ENCODE peak calls at places on chromosomes 6 and 20, in seven cellular contexts. B is neuronal stem cell, Z is H9, H is mesendoderm, S is IMR-90, Y is H1, E is trophoblast cell. X is an unnamed sample.

GRCh38 chr20:50762435-50763201 is 31.2 kb downstream of the PARD6B start:
- DNase-seq in B (no peak), Z (no peak), H (no peak), S (peak), Y (peak), E (peak), X (no peak)

GRCh38 chr6:124029535-124029934 is 225.9 kb downstream of the NKAIN2 start:
- DNase-seq in B (no peak), Z (no peak), H (peak), S (no peak), Y (no peak), E (no peak), X (no peak)

GRCh38 chr20:56200456-56200855 is 48.1 kb upstream of the MC3R start:
- DNase-seq in B (no peak), Z (no peak), H (peak), S (no peak), Y (no peak), E (no peak), X (peak)

GRCh38 chr6:3226422-3227362 is 761 bp downstream of the TUBB2B start:
- DNase-seq in B (peak), Z (no peak), H (peak), S (no peak), Y (peak), E (no peak), X (peak)

GRCh38 chr20:8534368-8534767 is 402.3 kb downstream of the PLCB1 start:
- DNase-seq in B (peak), Z (peak), H (peak), S (no peak), Y (no peak), E (no peak), X (no peak)

GRCh38 chr20:59402697-59403096 is 102.3 kb downstream of the EDN3 start:
- DNase-seq in B (no peak), Z (no peak), H (peak), S (no peak), Y (no peak), E (no peak), X (no peak)

GRCh38 chr20:38649275-38649891 is 47.8 kb downstream of the ARHGAP40 start:
- DNase-seq in B (no peak), Z (peak), H (no peak), S (no peak), Y (peak), E (no peak), X (peak)

GRCh38 chr6:107843400-107843799 is 19.3 kb upstream of the SCML4 start:
- DNase-seq in B (no peak), Z (no peak), H (no peak), S (no peak), Y (peak), E (no peak), X (no peak)

GRCh38 chr20:45085289-45085688 is 15.6 kb downstream of the KCNS1 start:
- DNase-seq in B (no peak), Z (no peak), H (no peak), S (no peak), Y (no peak), E (peak), X (no peak)

GRCh38 chr6:118542184-118542952 is 5.7 kb upstream of the PLN start:
- DNase-seq in B (no peak), Z (no peak), H (no peak), S (peak), Y (no peak), E (no peak), X (no peak)

GRCh38 chr6:100176321-100176950 is 182.4 kb upstream of the MCHR2 start:
- DNase-seq in B (no peak), Z (no peak), H (peak), S (peak), Y (no peak), E (peak), X (peak)

GRCh38 chr6:4010682-4011081 is 68.3 kb downstream of the FAM217A start:
- DNase-seq in B (no peak), Z (no peak), H (no peak), S (no peak), Y (no peak), E (no peak), X (no peak)

GRCh38 chr20:61643631-61644386 is 391.7 kb downstream of the CDH4 start:
- DNase-seq in B (no peak), Z (no peak), H (no peak), S (no peak), Y (no peak), E (no peak), X (no peak)

GRCh38 chr20:61353261-61353995 is 101.4 kb downstream of the CDH4 start:
- DNase-seq in B (no peak), Z (no peak), H (peak), S (peak), Y (no peak), E (no peak), X (peak)

GRCh38 chr20:57582432-57583288 is 21.8 kb downstream of the PCK1 start:
- DNase-seq in B (no peak), Z (peak), H (peak), S (peak), Y (peak), E (no peak), X (no peak)

GRCh38 chr20:43572891-43573290 is 14.1 kb downstream of the SGK2 start:
- DNase-seq in B (no peak), Z (no peak), H (no peak), S (no peak), Y (no peak), E (no peak), X (no peak)

GRCh38 chr6:154165488-154165887 is 126.4 kb downstream of the OPRM1 start:
- DNase-seq in B (no peak), Z (no peak), H (no peak), S (no peak), Y (no peak), E (no peak), X (no peak)

GRCh38 chr6:40258531-40258930 is 324.3 kb upstream of the MOCS1 start:
- DNase-seq in B (no peak), Z (no peak), H (peak), S (no peak), Y (no peak), E (no peak), X (no peak)

GRCh38 chr20:24598346-24598745 is 128.9 kb downstream of the SYNDIG1 start:
- DNase-seq in B (no peak), Z (no peak), H (no peak), S (no peak), Y (no peak), E (no peak), X (no peak)

GRCh38 chr6:127446356-127446755 is 12.8 kb downstream of the KIAA0408 start:
- DNase-seq in B (no peak), Z (no peak), H (no peak), S (no peak), Y (no peak), E (no peak), X (peak)

GRCh38 chr6:13319891-13320564 is 8.3 kb downstream of the TBC1D7 start:
- DNase-seq in B (no peak), Z (no peak), H (no peak), S (no peak), Y (no peak), E (no peak), X (no peak)

GRCh38 chr20:53344891-53345290 is 248.7 kb downstream of the ZNF217 start:
- DNase-seq in B (no peak), Z (no peak), H (no peak), S (no peak), Y (no peak), E (no peak), X (peak)

GRCh38 chr6:111417181-111417585 is 65.8 kb downstream of the REV3L start:
- DNase-seq in B (no peak), Z (no peak), H (no peak), S (peak), Y (no peak), E (no peak), X (peak)

GRCh38 chr6:118679293-118679692 is 27.9 kb upstream of the CEP85L start:
- DNase-seq in B (no peak), Z (no peak), H (no peak), S (peak), Y (no peak), E (no peak), X (peak)

GRCh38 chr6:39130691-39131090 is 15.7 kb upstream of the SAYSD1 start:
- DNase-seq in B (no peak), Z (no peak), H (no peak), S (no peak), Y (no peak), E (no peak), X (no peak)

GRCh38 chr6:116983375-116983774 is 106.3 kb downstream of the RFX6 start:
- DNase-seq in B (no peak), Z (no peak), H (no peak), S (no peak), Y (no peak), E (no peak), X (no peak)

GRCh38 chr6:128097019-128097418 is 196.2 kb upstream of the THEMIS start:
- DNase-seq in B (no peak), Z (no peak), H (no peak), S (no peak), Y (no peak), E (no peak), X (no peak)

GRCh38 chr6:34249469-34250370 is 914 bp upstream of the SMIM29 start:
- DNase-seq in B (no peak), Z (no peak), H (no peak), S (no peak), Y (no peak), E (no peak), X (no peak)

GRCh38 chr6:84508981-84509380 is 255.4 kb downstream of the TBX18 start:
- DNase-seq in B (no peak), Z (no peak), H (peak), S (no peak), Y (no peak), E (no peak), X (no peak)

GRCh38 chr6:7373739-7374138 is 15.8 kb downstream of the CAGE1 start:
- DNase-seq in B (no peak), Z (no peak), H (no peak), S (no peak), Y (no peak), E (no peak), X (no peak)

GRCh38 chr6:45115696-45116095 is 212.4 kb upstream of the RUNX2 start:
- DNase-seq in B (no peak), Z (no peak), H (no peak), S (peak), Y (no peak), E (peak), X (peak)

GRCh38 chr6:170166511-170167122 is 124.3 kb downstream of the DLL1 start:
- DNase-seq in B (no peak), Z (no peak), H (no peak), S (no peak), Y (no peak), E (no peak), X (no peak)

GRCh38 chr6:131755597-131755996 is 44.8 kb upstream of the CTAGE9 start:
- DNase-seq in B (no peak), Z (no peak), H (no peak), S (peak), Y (no peak), E (no peak), X (peak)

GRCh38 chr6:146741609-146742008 is 142.8 kb downstream of the ADGB start:
- DNase-seq in B (no peak), Z (no peak), H (no peak), S (peak), Y (no peak), E (no peak), X (peak)

GRCh38 chr20:58981564-58982364 is 708 bp downstream of the NELFCD start:
- DNase-seq in B (peak), Z (no peak), H (peak), S (peak), Y (peak), E (no peak), X (peak)

GRCh38 chr6:113843500-113844068 is 13.6 kb upstream of the MARCKS start:
- DNase-seq in B (no peak), Z (no peak), H (peak), S (no peak), Y (no peak), E (no peak), X (no peak)
- H4K8ac ChIP-seq in B (no peak), Z (no peak), H (no peak), S (no peak), Y (no peak), E (no peak), X (no peak)

GRCh38 chr20:41391587-41392001 is 25.0 kb upstream of the EMILIN3 start:
- DNase-seq in B (no peak), Z (no peak), H (peak), S (no peak), Y (no peak), E (peak), X (no peak)
- H3K23ac ChIP-seq in B (no peak), Z (no peak), H (no peak), S (no peak), Y (no peak), E (no peak), X (no peak)

GRCh38 chr20:5602346-5602745 is 147.9 kb upstream of the SHLD1 start:
- DNase-seq in B (no peak), Z (no peak), H (no peak), S (peak), Y (no peak), E (no peak), X (no peak)

GRCh38 chr20:5606347-5606746 is 143.9 kb upstream of the SHLD1 start:
- DNase-seq in B (no peak), Z (no peak), H (no peak), S (no peak), Y (no peak), E (no peak), X (no peak)

GRCh38 chr20:5612476-5613291 is 137.5 kb upstream of the SHLD1 start:
- DNase-seq in B (no peak), Z (no peak), H (no peak), S (peak), Y (no peak), E (no peak), X (peak)

GRCh38 chr20:5608448-5609161 is 141.6 kb upstream of the SHLD1 start:
- DNase-seq in B (no peak), Z (no peak), H (no peak), S (peak), Y (no peak), E (no peak), X (peak)

GRCh38 chr20:5608104-5608447 is 142.1 kb upstream of the SHLD1 start:
- DNase-seq in B (no peak), Z (no peak), H (no peak), S (no peak), Y (no peak), E (no peak), X (no peak)
- H4K8ac ChIP-seq in B (no peak), Z (no peak), H (no peak), S (no peak), Y (no peak), E (no peak), X (no peak)

DNA sequence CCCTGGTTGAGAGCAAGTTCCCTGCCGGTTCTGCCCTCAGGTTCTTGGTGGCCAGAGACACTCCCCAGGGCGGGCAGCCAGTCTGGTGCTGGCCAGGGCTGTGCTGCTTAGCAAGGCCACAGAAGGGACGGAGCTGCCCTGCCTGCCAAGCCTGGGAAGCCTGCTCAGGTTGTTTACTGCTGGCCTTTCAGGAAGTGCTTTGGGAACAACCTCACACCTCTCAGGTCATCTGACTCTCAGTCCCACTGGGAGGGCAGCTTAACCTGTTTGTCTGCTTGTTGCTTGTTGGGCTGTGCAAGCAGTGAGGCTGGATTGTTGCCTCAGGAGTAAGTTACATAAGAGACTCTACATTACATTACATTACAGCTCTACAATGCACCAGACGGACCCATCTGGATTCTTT is 75.8 kb upstream of the AFDN start:
- DNase-seq in B (no peak), Z (peak), H (peak), S (no peak), Y (no peak), E (peak), X (peak)
- H3K23ac ChIP-seq in B (no peak), Z (no peak), H (no peak), S (no peak), Y (no peak), E (no peak), X (no peak)